ENCODE peak calls at places on chromosome 7, in five cellular contexts. V is NCI-H345; S is stimulated activated CD8-positive, alpha-beta memory T cell treated with anti-CD3 and anti-CD28 coated beads, Interleukin-2, amount 100 ng/mL, for 48 hours; F is NCI-H1417 treated with DMSO at 0.1 percent for 48 hours; G is stimulated activated CD4-positive, alpha-beta T cell treated with anti-CD3 and anti-CD28 coated beads, Interleukin-4, amount 100 ng/mL, for 24 hours. N is an unnamed sample.

GRCh38 chr7:71157757-71158156 is 25.8 kb downstream of the GALNT17 start:
- DNase-seq in G (no peak), V (no peak), F (no peak), S (no peak), N (no peak)

GRCh38 chr7:137462074-137462715 is 118.7 kb upstream of the PTN start:
- DNase-seq in F (no peak), G (no peak), V (no peak), S (no peak), N (no peak)

GRCh38 chr7:19097165-19097885 is 20.1 kb downstream of the TWIST1 start:
- DNase-seq in G (no peak), F (no peak), V (no peak), S (no peak), N (no peak)

GRCh38 chr7:70725448-70725847 is 406.5 kb upstream of the GALNT17 start:
- DNase-seq in S (no peak), V (no peak), F (no peak), G (no peak), N (no peak)

GRCh38 chr7:27303021-27303420 is 60.4 kb downstream of the EVX1 start:
- DNase-seq in V (peak), F (no peak), G (no peak), S (no peak), N (no peak)

GRCh38 chr7:129569811-129570215 is 41.7 kb upstream of the NRF1 start:
- DNase-seq in S (no peak), F (no peak), V (no peak), G (no peak), N (no peak)

GRCh38 chr7:28747404-28747803 is 210.7 kb downstream of the TRIL start:
- DNase-seq in S (no peak), V (no peak), G (no peak), F (no peak), N (no peak)

GRCh38 chr7:1675036-1675671 is 5.1 kb downstream of the ELFN1 start:
- DNase-seq in F (no peak), S (no peak), V (no peak), G (no peak), N (no peak)

GRCh38 chr7:45039106-45039505 is 39.1 kb downstream of the CCM2 start:
- DNase-seq in G (no peak), V (no peak), S (no peak), F (no peak), N (no peak)

GRCh38 chr7:131424219-131424822 is 96.6 kb downstream of the MKLN1 start:
- DNase-seq in G (no peak), F (peak), V (peak), S (no peak), N (no peak)

GRCh38 chr7:81903115-81903514 is 133.3 kb upstream of the HGF start:
- DNase-seq in V (no peak), G (no peak), F (no peak), S (no peak), N (no peak)

GRCh38 chr7:55774327-55775050 is 88.1 kb downstream of the SEPTIN14 start:
- DNase-seq in V (peak), G (no peak), F (peak), S (no peak), N (peak)

GRCh38 chr7:64877714-64878610 is 25.1 kb upstream of the ZNF273 start:
- DNase-seq in F (no peak), G (peak), S (no peak), V (no peak), N (no peak)

GRCh38 chr7:37405603-37406122 is 43.0 kb downstream of the ELMO1 start:
- DNase-seq in F (no peak), S (no peak), G (no peak), V (no peak), N (no peak)

GRCh38 chr7:66140924-66141323 is 26.3 kb downstream of the CRCP start:
- DNase-seq in S (no peak), G (no peak), F (no peak), V (peak), N (no peak)

GRCh38 chr7:36949711-36950600 is 225.7 kb upstream of the AOAH start:
- DNase-seq in G (no peak), V (peak), F (peak), S (no peak), N (no peak)

GRCh38 chr7:157764193-157764592 is 427.4 kb downstream of the DNAJB6 start:
- DNase-seq in G (no peak), V (no peak), F (no peak), S (no peak), N (no peak)

GRCh38 chr7:4136036-4136435 is 546.1 kb upstream of the FOXK1 start:
- DNase-seq in S (no peak), G (no peak), V (peak), F (peak), N (no peak)

GRCh38 chr7:100444311-100445278 is 8.3 kb upstream of the PPP1R35 start:
- DNase-seq in V (no peak), F (no peak), S (no peak), G (no peak), N (no peak)

GRCh38 chr7:101804642-101805401 is 12.6 kb upstream of the CUX1 start:
- DNase-seq in V (peak), G (peak), F (no peak), S (no peak), N (no peak)

GRCh38 chr7:147196476-147196875 is 1079.9 kb downstream of the CNTNAP2 start:
- DNase-seq in S (no peak), F (no peak), V (peak), G (no peak), N (no peak)

GRCh38 chr7:41007351-41007751 is 695.5 kb downstream of the INHBA start:
- DNase-seq in S (no peak), F (no peak), G (no peak), V (no peak), N (no peak)

GRCh38 chr7:926061-927030 is 28.1 kb downstream of the ADAP1 start:
- DNase-seq in G (no peak), V (no peak), S (no peak), F (no peak), N (no peak)

GRCh38 chr7:3067193-3067592 is 23.5 kb upstream of the CARD11 start:
- DNase-seq in V (no peak), G (peak), F (no peak), S (no peak), N (no peak)

GRCh38 chr7:135650831-135651573 is 11.3 kb upstream of the STMP1 start:
- DNase-seq in V (no peak), F (no peak), G (no peak), S (no peak), N (no peak)

GRCh38 chr7:74097937-74098614 is 14.5 kb downstream of the LIMK1 start:
- DNase-seq in S (no peak), G (no peak), F (no peak), V (no peak), N (no peak)

GRCh38 chr7:95917622-95918021 is 145.3 kb downstream of the DYNC1I1 start:
- DNase-seq in V (no peak), F (no peak), G (no peak), S (no peak), N (no peak)

GRCh38 chr7:22184549-22185199 is 172.3 kb downstream of the RAPGEF5 start:
- DNase-seq in F (no peak), G (no peak), V (no peak), S (no peak), N (no peak)

GRCh38 chr7:98669417-98670015 is 52.4 kb downstream of the NPTX2 start:
- DNase-seq in V (no peak), G (no peak), S (no peak), F (no peak), N (no peak)

GRCh38 chr7:142870147-142870559 is 15.3 kb downstream of the EPHB6 start:
- DNase-seq in S (no peak), F (no peak), G (no peak), V (no peak), N (no peak)

GRCh38 chr7:94252124-94252523 is 142.6 kb upstream of the COL1A2 start:
- DNase-seq in G (no peak), F (no peak), S (no peak), V (no peak), N (no peak)

GRCh38 chr7:136971776-136972175 is 103.3 kb downstream of the CHRM2 start:
- DNase-seq in V (no peak), F (no peak), S (no peak), G (no peak), N (no peak)

GRCh38 chr7:1705339-1705738 is 35.3 kb downstream of the ELFN1 start:
- DNase-seq in F (no peak), V (no peak), G (no peak), S (no peak), N (no peak)

GRCh38 chr7:56062382-56062781 is 1.7 kb upstream of the SUMF2 start:
- DNase-seq in F (no peak), V (no peak), S (no peak), G (no peak), N (no peak)

GRCh38 chr7:101728888-101729883 is 88.2 kb upstream of the CUX1 start:
- DNase-seq in F (no peak), S (no peak), V (no peak), G (no peak), N (no peak)

GRCh38 chr7:36115448-36116321 is 37.4 kb upstream of the EEPD1 start:
- DNase-seq in G (peak), S (peak), F (no peak), V (peak), N (no peak)

N was measured in NCI-H1436 treated with DMSO at 0.1 percent for 48 hours.